ENCODE peak calls at places on chromosomes 1 and 21, in four cellular contexts. F is activated CD8-positive, alpha-beta T cell treated with anti-CD3 and anti-CD28 coated beads for 36 hours; R is T-helper 17 cell; Q is stimulated activated effector memory CD8-positive, alpha-beta T cell treated with anti-CD3 and anti-CD28 coated beads, Interleukin-12 subunit alpha, Interleukin-12 subunit beta, amount 100 ng/mL, for 72 hours. Z is an unnamed sample.

GRCh38 chr1:54287821-54288220 is 87.9 kb downstream of the MRPL37 start:
- ATAC-seq in F (no peak), R (no peak), Q (no peak), Z (no peak)

GRCh38 chr1:167152192-167152876 is 58.5 kb downstream of the STYXL2 start:
- ATAC-seq in F (peak), R (no peak), Q (no peak), Z (no peak)

GRCh38 chr1:94540440-94541174 is 952 bp downstream of the F3 start:
- ATAC-seq in F (no peak), R (no peak), Q (no peak), Z (no peak)

GRCh38 chr1:160460214-160460642 is 59.9 kb downstream of the VANGL2 start:
- ATAC-seq in F (peak), R (peak), Q (peak), Z (peak)

GRCh38 chr1:220770245-220770913 is 16.3 kb upstream of the MTARC1 start:
- ATAC-seq in F (no peak), R (peak), Q (no peak), Z (peak)

GRCh38 chr21:28601708-28602107 is 391.0 kb downstream of the LTN1 start:
- ATAC-seq in F (no peak), R (no peak), Q (no peak), Z (no peak)

GRCh38 chr21:34715518-34715917 is 46.7 kb downstream of the CLIC6 start:
- ATAC-seq in F (peak), R (no peak), Q (peak), Z (peak)

GRCh38 chr1:182193908-182194550 is 132.5 kb upstream of the ZNF648 start:
- ATAC-seq in F (no peak), R (no peak), Q (no peak), Z (no peak)

GRCh38 chr1:41672641-41673313 is 188.3 kb upstream of the EDN2 start:
- ATAC-seq in F (no peak), R (no peak), Q (no peak), Z (no peak)

GRCh38 chr21:43712268-43712942 is 6.5 kb upstream of the PDXK start:
- ATAC-seq in F (no peak), R (no peak), Q (no peak), Z (no peak)

GRCh38 chr1:62142550-62142949 is 52.1 kb upstream of the L1TD1 start:
- ATAC-seq in F (no peak), R (no peak), Q (no peak), Z (no peak)

GRCh38 chr1:200096774-200097173 is 69.3 kb downstream of the NR5A2 start:
- ATAC-seq in F (no peak), R (no peak), Q (no peak), Z (no peak)

GRCh38 chr1:78491311-78492071 is 717 bp downstream of the PTGFR start:
- ATAC-seq in F (no peak), R (no peak), Q (peak), Z (no peak)

GRCh38 chr1:202240956-202241355 is 47.4 kb downstream of the LGR6 start:
- ATAC-seq in F (no peak), R (no peak), Q (no peak), Z (no peak)

GRCh38 chr1:201095581-201096531 is 16.4 kb downstream of the CACNA1S start:
- ATAC-seq in F (no peak), R (no peak), Q (no peak), Z (peak)

GRCh38 chr21:38277501-38278111 is 20.8 kb downstream of the KCNJ15 start:
- ATAC-seq in F (peak), R (peak), Q (no peak), Z (no peak)

GRCh38 chr21:15441999-15442398 is 287.8 kb upstream of the USP25 start:
- ATAC-seq in F (no peak), R (no peak), Q (no peak), Z (no peak)

GRCh38 chr21:42350899-42351543 is at the start of gene TFF2:
- ATAC-seq in F (no peak), R (no peak), Q (no peak), Z (peak)

GRCh38 chr1:121538943-121539575 is 354.3 kb downstream of the SRGAP2C start:
- ATAC-seq in F (no peak), R (no peak), Q (no peak), Z (no peak)

GRCh38 chr21:34745557-34746255 is 76.9 kb downstream of the CLIC6 start:
- ATAC-seq in F (peak), R (peak), Q (peak), Z (peak)

GRCh38 chr1:115529216-115529897 is 112.4 kb upstream of the VANGL1 start:
- ATAC-seq in F (no peak), R (no peak), Q (no peak), Z (no peak)

GRCh38 chr1:110328274-110328673 is 10.9 kb upstream of the RBM15 start:
- ATAC-seq in F (no peak), R (no peak), Q (no peak), Z (no peak)

GRCh38 chr1:12541274-12542137 is 76.5 kb downstream of the DHRS3 start:
- ATAC-seq in F (no peak), R (no peak), Q (no peak), Z (no peak)

GRCh38 chr1:93839307-93839706 is 39.7 kb downstream of the DNTTIP2 start:
- ATAC-seq in F (peak), R (no peak), Q (peak), Z (no peak)

GRCh38 chr21:33109574-33110339 is 39.8 kb downstream of the OLIG1 start:
- ATAC-seq in F (peak), R (peak), Q (peak), Z (no peak)

Z was measured in stimulated activated memory B cell treated with anti-CD40 and anti-IgM and Interleukin-4, amounts not matched to agents 10 μg/mL and 1 μg/mL and 100 μg/mL, for 72 hours.